ENCODE peak calls at places on chromosomes 2 and 18, in four cellular contexts. One of them, this sample, is unnamed.

GRCh38 chr2:239263231-239263936 is 137.4 kb downstream of the HDAC4 start:
- DNase-seq in NCI-H1694 treated with DMSO at 0.1 percent for 48 hours: no peak
- DNase-seq in amniotic stem cell: no peak
- DNase-seq in AG09309: no peak
- DNase-seq in this sample: no peak

GRCh38 chr2:18799397-18799796 is 210.0 kb upstream of the NT5C1B start:
- DNase-seq in AG09309: peak
- DNase-seq in NCI-H1694 treated with DMSO at 0.1 percent for 48 hours: no peak
- DNase-seq in amniotic stem cell: no peak
- DNase-seq in this sample: no peak

GRCh38 chr2:37875332-37875976 is 49.6 kb upstream of the RMDN2 start:
- DNase-seq in NCI-H1694 treated with DMSO at 0.1 percent for 48 hours: no peak
- DNase-seq in amniotic stem cell: no peak
- DNase-seq in AG09309: no peak
- DNase-seq in this sample: no peak

GRCh38 chr2:160324161-160324768 is 124.2 kb upstream of the ITGB6 start:
- DNase-seq in amniotic stem cell: no peak
- DNase-seq in NCI-H1694 treated with DMSO at 0.1 percent for 48 hours: peak
- DNase-seq in AG09309: no peak
- DNase-seq in this sample: no peak

GRCh38 chr2:219699440-219699821 is 72.0 kb downstream of the SLC4A3 start:
- DNase-seq in AG09309: no peak
- DNase-seq in amniotic stem cell: no peak
- DNase-seq in NCI-H1694 treated with DMSO at 0.1 percent for 48 hours: no peak
- DNase-seq in this sample: no peak

GRCh38 chr2:191144217-191144616 is 6.6 kb downstream of the STAT4 start:
- DNase-seq in AG09309: no peak
- DNase-seq in amniotic stem cell: no peak
- DNase-seq in NCI-H1694 treated with DMSO at 0.1 percent for 48 hours: no peak
- DNase-seq in this sample: no peak

GRCh38 chr2:149346272-149346671 is 15.9 kb downstream of the LYPD6 start:
- DNase-seq in NCI-H1694 treated with DMSO at 0.1 percent for 48 hours: no peak
- DNase-seq in amniotic stem cell: no peak
- DNase-seq in AG09309: no peak
- DNase-seq in this sample: no peak

GRCh38 chr2:66789741-66790140 is 354.8 kb downstream of the MEIS1 start:
- DNase-seq in AG09309: no peak
- DNase-seq in amniotic stem cell: no peak
- DNase-seq in NCI-H1694 treated with DMSO at 0.1 percent for 48 hours: no peak
- DNase-seq in this sample: no peak

GRCh38 chr18:46332286-46332801 is 228.2 kb downstream of the HAUS1 start:
- DNase-seq in amniotic stem cell: no peak
- DNase-seq in NCI-H1694 treated with DMSO at 0.1 percent for 48 hours: no peak
- DNase-seq in AG09309: no peak
- DNase-seq in this sample: no peak

GRCh38 chr2:26399781-26400376 is 1.8 kb upstream of the DRC1 start:
- DNase-seq in amniotic stem cell: no peak
- DNase-seq in NCI-H1694 treated with DMSO at 0.1 percent for 48 hours: no peak
- DNase-seq in AG09309: no peak
- DNase-seq in this sample: no peak

GRCh38 chr2:240129731-240130392 is 6.2 kb downstream of the COPS9 start:
- DNase-seq in NCI-H1694 treated with DMSO at 0.1 percent for 48 hours: no peak
- DNase-seq in AG09309: no peak
- DNase-seq in amniotic stem cell: no peak
- DNase-seq in this sample: no peak

GRCh38 chr2:237165405-237166276 is 80.0 kb downstream of the COPS8 start:
- DNase-seq in NCI-H1694 treated with DMSO at 0.1 percent for 48 hours: no peak
- DNase-seq in AG09309: no peak
- DNase-seq in amniotic stem cell: no peak
- DNase-seq in this sample: no peak

GRCh38 chr2:18604573-18604885 is 15.2 kb upstream of the NT5C1B start:
- DNase-seq in NCI-H1694 treated with DMSO at 0.1 percent for 48 hours: no peak
- DNase-seq in amniotic stem cell: no peak
- DNase-seq in AG09309: no peak
- DNase-seq in this sample: no peak

GRCh38 chr18:21085579-21086161 is 25.9 kb downstream of the ROCK1 start:
- DNase-seq in NCI-H1694 treated with DMSO at 0.1 percent for 48 hours: no peak
- DNase-seq in amniotic stem cell: no peak
- DNase-seq in AG09309: no peak
- DNase-seq in this sample: no peak

GRCh38 chr2:174591740-174592139 is 5.9 kb downstream of the WIPF1 start:
- DNase-seq in NCI-H1694 treated with DMSO at 0.1 percent for 48 hours: no peak
- DNase-seq in amniotic stem cell: no peak
- DNase-seq in AG09309: no peak
- DNase-seq in this sample: no peak

GRCh38 chr2:40455661-40456060 is 3.8 kb upstream of the SLC8A1 start:
- DNase-seq in NCI-H1694 treated with DMSO at 0.1 percent for 48 hours: no peak
- DNase-seq in amniotic stem cell: no peak
- DNase-seq in AG09309: no peak
- DNase-seq in this sample: no peak

GRCh38 chr18:62288669-62289016 is 36.5 kb upstream of the TNFRSF11A start:
- DNase-seq in AG09309: no peak
- DNase-seq in amniotic stem cell: no peak
- DNase-seq in NCI-H1694 treated with DMSO at 0.1 percent for 48 hours: no peak
- DNase-seq in this sample: no peak

GRCh38 chr2:72979896-72980295 is 62.6 kb downstream of the EMX1 start:
- DNase-seq in NCI-H1694 treated with DMSO at 0.1 percent for 48 hours: no peak
- DNase-seq in amniotic stem cell: no peak
- DNase-seq in AG09309: no peak
- DNase-seq in this sample: no peak

GRCh38 chr2:73985318-73986084 is 791 bp downstream of the TET3 start:
- DNase-seq in NCI-H1694 treated with DMSO at 0.1 percent for 48 hours: no peak
- DNase-seq in amniotic stem cell: no peak
- DNase-seq in AG09309: no peak
- DNase-seq in this sample: no peak

GRCh38 chr2:96927420-96928171 is 57.7 kb upstream of the SEMA4C start:
- DNase-seq in AG09309: no peak
- DNase-seq in NCI-H1694 treated with DMSO at 0.1 percent for 48 hours: peak
- DNase-seq in amniotic stem cell: no peak
- DNase-seq in this sample: no peak

GRCh38 chr18:8797206-8797605 is 91.8 kb downstream of the MTCL1 start:
- DNase-seq in amniotic stem cell: no peak
- DNase-seq in NCI-H1694 treated with DMSO at 0.1 percent for 48 hours: no peak
- DNase-seq in AG09309: no peak
- DNase-seq in this sample: no peak

GRCh38 chr2:31729065-31729439 is 148.3 kb upstream of the SRD5A2 start:
- DNase-seq in AG09309: no peak
- DNase-seq in NCI-H1694 treated with DMSO at 0.1 percent for 48 hours: no peak
- DNase-seq in amniotic stem cell: no peak
- DNase-seq in this sample: no peak

GRCh38 chr18:60372598-60372997 is at the start of gene MC4R:
- DNase-seq in AG09309: peak
- DNase-seq in amniotic stem cell: peak
- DNase-seq in NCI-H1694 treated with DMSO at 0.1 percent for 48 hours: peak
- DNase-seq in this sample: peak

GRCh38 chr2:176157499-176158305 is 595 bp downstream of the HOXD3 start:
- DNase-seq in NCI-H1694 treated with DMSO at 0.1 percent for 48 hours: peak
- DNase-seq in AG09309: no peak
- DNase-seq in amniotic stem cell: no peak
- DNase-seq in this sample: no peak

This sample was measured in AG09319.